ENCODE peak calls at places on chromosomes 12 and 14, in ten cellular contexts. M is astrocyte of the spinal cord; T is mesendoderm; J is lower leg skin; I is BE2C; N is H7; X is fibroblast of lung; Z is CD8-positive, alpha-beta T cell; A is IMR-90; P is MM.1S. L is an unnamed sample.

GRCh38 chr14:92986254-92987147 is 63.6 kb downstream of the CHGA start:
- DNase-seq in A (peak; percentile 70), Z (no peak), J (no peak), I (no peak), X (peak; percentile 24), M (peak; percentile 28), T (no peak), P (no peak), N (no peak), L (peak; percentile 76)

GRCh38 chr12:6195665-6196535 is 4.3 kb upstream of the CD9 start:
- DNase-seq in M (peak; percentile 77), X (peak; percentile 89), J (peak; percentile 98), A (peak; percentile 91), I (peak; percentile 89), N (peak; percentile 96), Z (peak; percentile 67), P (peak; percentile 70), T (peak; percentile 94), L (peak; percentile 81)

GRCh38 chr12:125247477-125247876 is 182.2 kb downstream of the AACS start:
- DNase-seq in J (no peak), I (no peak), N (peak; percentile 62), X (no peak), A (no peak), T (peak; percentile 37), M (no peak), P (no peak), Z (no peak), L (no peak)

GRCh38 chr14:32514236-32514635 is 185.1 kb downstream of the AKAP6 start:
- DNase-seq in A (peak; percentile 4), J (no peak), N (no peak), Z (no peak), I (no peak), P (no peak), X (peak; percentile 12), M (peak; percentile 24), T (no peak), L (peak; percentile 10)

GRCh38 chr14:35441160-35441559 is 36.6 kb upstream of the NFKBIA start:
- DNase-seq in I (no peak), P (no peak), A (no peak), X (no peak), M (no peak), N (no peak), J (no peak), T (no peak), Z (no peak), L (no peak)

GRCh38 chr14:53055003-53055402 is 98.1 kb downstream of the DDHD1 start:
- DNase-seq in I (no peak), A (peak; percentile 72), M (peak; percentile 75), X (peak; percentile 79), T (peak; percentile 57), Z (no peak), N (peak; percentile 30), P (peak; percentile 18), J (no peak), L (peak; percentile 77)

GRCh38 chr14:88380405-88380804 is 5.1 kb upstream of the SPATA7 start:
- DNase-seq in P (no peak), X (peak; percentile 18), J (no peak), N (no peak), A (peak; percentile 5), Z (no peak), I (no peak), M (peak; percentile 15), T (no peak), L (peak; percentile 42)

GRCh38 chr14:68701001-68701741 is 91.7 kb downstream of the ZFP36L1 start:
- DNase-seq in P (no peak), N (no peak), Z (no peak), J (peak; percentile 76), I (no peak), M (no peak), X (no peak), A (no peak), T (no peak), L (no peak)

GRCh38 chr12:132388379-132389015 is 59.1 kb upstream of the GALNT9 start:
- DNase-seq in P (no peak), T (no peak), Z (no peak), X (no peak), I (no peak), J (peak; percentile 81), A (no peak), N (no peak), M (no peak), L (no peak)

DNA sequence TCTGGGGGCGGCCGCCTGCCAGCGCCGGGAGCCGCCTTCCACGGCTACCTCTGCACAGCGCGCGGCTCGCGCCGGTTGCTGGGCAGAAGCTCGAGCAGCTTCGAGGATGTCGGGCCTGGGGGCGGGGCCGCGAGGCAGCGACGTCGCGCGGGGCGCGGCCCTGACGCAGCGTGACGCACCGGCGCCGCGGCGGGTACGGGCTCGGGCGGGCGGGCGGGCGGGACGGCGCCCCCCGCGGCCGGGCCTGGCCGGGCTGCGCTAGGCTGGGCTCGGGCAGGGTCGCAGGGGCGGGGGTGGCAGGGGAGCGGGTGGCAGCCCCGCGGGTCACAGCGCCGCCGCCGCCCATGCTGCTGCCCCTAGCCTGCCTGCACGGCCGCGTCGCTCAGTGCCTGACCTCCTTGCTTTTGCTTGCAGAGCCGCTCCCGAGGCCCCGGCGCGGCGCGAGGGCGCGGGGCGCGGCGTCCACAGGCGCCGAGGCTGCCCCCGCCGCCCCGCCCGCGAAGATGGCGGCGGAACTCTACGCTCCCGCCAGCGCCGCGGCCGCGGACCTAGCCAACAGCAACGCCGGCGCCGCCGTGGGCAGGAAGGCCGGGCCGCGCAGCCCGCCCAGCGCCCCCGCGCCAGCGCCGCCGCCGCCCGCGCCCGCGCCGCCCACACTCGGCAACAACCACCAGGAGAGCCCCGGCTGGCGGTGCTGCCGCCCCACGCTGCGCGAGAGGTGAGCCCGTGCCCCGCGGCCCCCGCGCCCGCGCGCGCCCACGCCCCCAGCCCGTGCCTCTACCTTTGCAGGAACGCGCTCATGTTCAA is at the start of gene BTBD6:
- DNase-seq in Z (peak; percentile 84), T (peak; percentile 85), N (peak; percentile 98), I (peak; percentile 93), M (peak; percentile 82), A (peak; percentile 83), X (peak; percentile 78), J (peak; percentile 96), P (peak; percentile 79), L (peak; percentile 77)
- H3K4me3 ChIP-seq in Z (peak within 1 kb of the TSS; percentile 60), T (peak within 1 kb of the TSS; percentile 53), N (peak within 1 kb of the TSS; percentile 61), I (peak within 1 kb of the TSS; percentile 66), M (peak within 1 kb of the TSS; percentile 47), A (peak within 1 kb of the TSS; percentile 89), X (peak within 1 kb of the TSS; percentile 67), J (peak within 1 kb of the TSS; percentile 29), P (peak within 1 kb of the TSS; percentile 44), L (peak within 1 kb of the TSS; percentile 62)

DNA sequence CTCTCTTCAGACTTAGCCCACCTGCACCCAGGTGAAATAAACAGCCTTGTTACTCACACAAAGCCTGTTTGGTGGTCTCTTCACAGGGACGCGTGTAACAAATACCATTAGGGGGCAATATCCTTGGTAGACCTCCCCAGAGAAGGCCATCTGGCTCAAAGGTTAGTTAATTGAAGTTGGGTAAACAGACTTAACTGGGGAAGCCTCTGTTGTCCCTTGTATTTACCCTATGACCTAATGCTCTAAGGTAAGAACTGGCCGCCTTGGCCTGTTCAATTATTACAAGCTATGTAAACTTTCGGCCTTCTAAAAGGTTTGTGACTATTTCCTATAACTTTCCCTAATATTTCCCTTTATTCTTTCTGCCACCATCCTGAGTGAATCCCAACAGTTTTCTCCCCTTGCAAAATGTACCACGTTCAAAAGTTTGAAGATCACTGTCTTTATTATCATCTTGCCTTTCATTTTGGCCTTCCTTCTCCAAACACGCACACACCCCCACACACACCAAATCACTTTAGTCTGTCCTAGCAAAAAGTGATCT is 15.3 kb upstream of the LYZ start:
- DNase-seq in Z (no peak), X (no peak), P (no peak), I (no peak), J (no peak), T (no peak), N (no peak), M (no peak), A (no peak), L (no peak)
- H3K4me3 ChIP-seq in Z (no peak overlapping the region), X (no peak overlapping the region), P (no peak overlapping the region), I (no peak overlapping the region), J (no peak overlapping the region), T (no peak overlapping the region), N (no peak overlapping the region), M (no peak overlapping the region), A (no peak overlapping the region), L (no peak overlapping the region)

DNA sequence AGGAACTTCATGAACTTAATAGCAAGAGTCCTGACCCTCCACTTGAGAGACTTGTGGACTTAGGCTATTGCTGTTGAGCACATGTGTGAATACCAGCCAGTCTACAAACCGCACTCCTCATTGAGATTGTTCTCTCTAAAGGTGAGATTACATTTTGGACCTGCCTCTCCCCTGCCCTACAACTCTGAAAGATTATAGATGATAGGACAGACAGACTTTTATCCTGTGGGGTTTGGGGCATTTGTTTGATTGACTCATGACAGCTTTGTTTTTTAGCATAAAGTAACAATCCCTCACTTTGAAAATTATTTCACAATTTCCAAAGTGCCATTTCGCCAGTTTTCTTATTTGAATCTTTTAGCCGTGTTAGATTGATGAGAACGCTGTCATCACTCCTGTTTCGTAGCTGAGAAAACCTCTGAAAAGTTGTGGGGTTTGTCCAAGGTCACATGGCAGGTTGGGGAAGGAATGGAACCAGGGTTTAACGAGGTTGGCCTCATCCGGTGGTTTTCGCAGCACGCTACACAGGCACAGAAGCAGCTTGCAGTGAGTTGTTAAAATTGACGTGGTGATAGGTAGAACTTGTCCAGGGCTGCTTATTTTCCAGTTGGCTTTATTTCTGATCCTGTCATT is 836 bp downstream of the EVL start:
- DNase-seq in I (no peak), J (no peak), A (no peak), N (no peak), X (no peak), T (no peak), M (no peak), Z (peak; percentile 73), P (no peak), L (no peak)
- H3K4me3 ChIP-seq in I (no peak overlapping the region), J (no peak overlapping the region), A (no peak overlapping the region), N (no peak overlapping the region), X (no peak overlapping the region), T (no peak overlapping the region), M (no peak overlapping the region), Z (peak overlapping the region; percentile 59), P (no peak overlapping the region), L (no peak overlapping the region)

GRCh38 chr14:24187538-24187915 is 1.1 kb downstream of the IPO4 start:
- DNase-seq in M (no peak), N (no peak), J (no peak), A (no peak), T (no peak), P (no peak), Z (no peak), X (no peak), I (no peak), L (no peak)

GRCh38 chr14:24188251-24189058 is at the start of gene IPO4:
- DNase-seq in A (peak; percentile 98), N (peak; percentile 99), T (peak; percentile 99), Z (peak; percentile 93), J (peak; percentile 99), P (peak; percentile 91), X (peak; percentile 99), M (peak; percentile 98), I (peak; percentile 98), L (peak; percentile 99)

GRCh38 chr14:24190416-24190815 is 1.8 kb upstream of the IPO4 start:
- DNase-seq in X (no peak), I (no peak), N (no peak), J (no peak), Z (no peak), M (no peak), T (no peak), A (no peak), P (no peak), L (no peak)

GRCh38 chr14:24189460-24189859 is 844 bp upstream of the IPO4 start:
- DNase-seq in T (no peak), I (no peak), P (no peak), M (no peak), X (no peak), A (no peak), Z (no peak), N (no peak), J (no peak), L (no peak)

GRCh38 chr14:24189059-24189375 is 401 bp upstream of the IPO4 start:
- DNase-seq in X (no peak), I (no peak), T (no peak), N (no peak), Z (no peak), P (no peak), M (no peak), A (no peak), J (no peak), L (no peak)
- H3K4me3 ChIP-seq in X (peak overlapping the region; percentile 84), I (peak overlapping the region; percentile 94), T (no peak overlapping the region), N (no peak overlapping the region), Z (peak overlapping the region; percentile 82), P (no peak overlapping the region), M (peak overlapping the region; percentile 87), A (no peak overlapping the region), J (no peak overlapping the region), L (peak overlapping the region; percentile 78)